ENCODE peak calls at places on chromosomes 4 and X, in four cellular contexts. J, O, K and S are unnamed samples.

GRCh38 chr4:107258359-107258758 is 222.2 kb upstream of the DKK2 start:
- DNase-seq in K (peak), J (no peak), O (peak), S (peak)

GRCh38 chr4:98546910-98547544 is 111.4 kb downstream of the TSPAN5 start:
- DNase-seq in J (no peak), O (peak), K (peak), S (no peak)

GRCh38 chrX:131841496-131842410 is 181.3 kb upstream of the STK26 start:
- DNase-seq in O (peak), J (peak), K (peak), S (peak)

GRCh38 chr4:1651609-1652008 is 32.5 kb downstream of the FAM53A start:
- DNase-seq in O (no peak), K (no peak), J (no peak), S (no peak)

GRCh38 chr4:156686120-156686519 is 285.5 kb downstream of the PDGFC start:
- DNase-seq in K (peak), J (no peak), O (peak), S (peak)

GRCh38 chr4:37365888-37366287 is 121.3 kb downstream of the NWD2 start:
- DNase-seq in O (no peak), J (no peak), K (no peak), S (peak)

GRCh38 chrX:2450681-2451080 is 50.1 kb downstream of the DHRSX start:
- DNase-seq in J (no peak), O (no peak), K (no peak), S (no peak)

GRCh38 chr4:78293841-78294301 is 236.7 kb downstream of the FRAS1 start:
- DNase-seq in O (peak), K (peak), J (no peak), S (peak)

GRCh38 chrX:40132751-40133150 is 35.0 kb upstream of the BCOR start:
- DNase-seq in J (peak), O (peak), K (peak), S (peak)

GRCh38 chr4:93469560-93469959 is 359.0 kb upstream of the ATOH1 start:
- DNase-seq in J (no peak), O (no peak), K (no peak), S (no peak)

GRCh38 chrX:71542825-71543224 is 9.9 kb downstream of the OGT start:
- DNase-seq in K (no peak), O (no peak), J (no peak), S (no peak)

GRCh38 chr4:82428969-82429727 is 1.1 kb downstream of the HNRNPDL start:
- DNase-seq in O (peak), K (peak), J (peak), S (peak)

GRCh38 chr4:94849901-94850300 is 92.1 kb downstream of the BMPR1B start:
- DNase-seq in K (no peak), O (no peak), J (no peak), S (no peak)

GRCh38 chr4:75547647-75548387 is 8.0 kb upstream of the ODAPH start:
- DNase-seq in J (peak), K (peak), O (peak), S (peak)

DNA sequence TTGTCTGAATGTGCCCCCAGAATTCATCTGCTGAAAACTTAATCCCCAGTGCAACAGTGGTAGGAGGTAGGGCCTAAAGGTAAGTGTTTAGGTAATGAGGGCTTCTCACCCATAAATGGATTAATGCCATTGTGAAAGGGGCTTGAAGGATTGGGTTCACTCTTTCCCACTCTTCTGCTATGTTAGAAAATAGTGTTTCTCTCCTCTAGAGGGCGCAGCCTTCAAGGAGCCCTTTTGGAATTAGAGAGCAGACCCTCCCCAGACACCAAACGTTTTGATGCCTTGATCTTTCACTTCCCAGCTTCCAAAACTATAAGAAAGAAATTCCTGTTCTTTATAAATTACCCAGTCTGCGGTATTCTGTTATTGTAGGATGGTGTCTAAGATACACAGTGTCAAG is 706.4 kb downstream of the SMARCA1 start:
- DNase-seq in J (no peak), K (peak), O (no peak), S (no peak)
- TF ChIP-seq CTCF in J (peak), K (no peak), O (no peak), S (no peak)

DNA sequence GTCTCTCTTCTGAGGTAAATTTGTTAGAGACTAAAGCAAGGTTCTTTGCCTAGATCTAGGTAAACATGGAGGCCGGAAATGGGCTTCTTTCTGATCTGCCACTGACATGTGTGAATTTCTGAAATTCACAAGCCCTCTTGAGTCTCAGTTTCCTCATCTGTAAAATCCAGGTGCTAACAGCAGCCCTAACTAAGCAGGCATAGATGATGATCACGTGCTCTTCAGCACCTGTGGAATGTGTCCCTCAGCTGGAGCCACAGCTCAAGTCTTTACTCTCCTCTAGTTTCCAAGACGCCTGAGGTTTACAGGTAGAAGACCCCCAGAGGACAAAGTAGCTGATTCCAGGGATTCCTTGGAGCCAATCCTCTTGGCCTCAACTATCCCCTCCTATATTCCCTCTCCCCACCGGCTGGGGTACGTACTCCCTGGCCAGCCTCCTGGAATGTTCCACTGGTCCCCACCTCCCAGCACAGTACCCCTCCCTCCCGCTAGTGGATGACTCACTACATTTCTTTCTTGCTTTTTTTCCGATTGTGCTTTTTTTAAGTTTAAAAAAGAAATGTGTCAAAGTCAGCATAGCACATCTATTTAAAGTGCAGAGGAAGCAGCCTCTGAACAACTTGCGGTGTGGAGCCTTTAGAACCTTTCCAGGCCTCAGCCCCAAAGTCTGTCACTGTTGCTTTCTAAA is 98.5 kb downstream of the PHKA2 start:
- DNase-seq in O (no peak), J (no peak), K (peak), S (no peak)
- H3K4me3 ChIP-seq in O (no peak), J (no peak), K (peak), S (peak)

DNA sequence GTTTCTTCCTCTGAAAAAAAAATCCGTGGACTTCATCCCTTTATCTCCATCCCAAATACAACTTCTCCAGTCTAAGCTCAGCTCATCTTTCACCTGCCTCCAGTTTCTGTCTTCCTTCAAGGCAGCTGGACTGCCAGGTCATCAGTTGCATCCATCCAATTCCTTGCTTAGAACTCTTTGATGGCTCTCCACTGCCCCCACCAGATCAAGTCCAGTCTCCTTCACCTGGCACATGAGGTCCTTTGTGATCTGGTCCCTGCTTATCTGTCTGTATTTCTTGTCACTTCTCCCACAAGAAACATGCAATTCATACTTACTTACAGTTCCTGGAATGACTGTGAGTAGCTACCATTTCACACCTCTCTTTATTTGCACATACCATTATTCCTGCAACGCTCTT is 33.8 kb downstream of the OTUD6A start:
- DNase-seq in K (peak), O (peak), J (no peak), S (peak)
- TF ChIP-seq CTCF in K (peak), O (peak), J (peak), S (peak)

GRCh38 chrX:77901506-77901905 is 2.2 kb downstream of the COX7B start:
- DNase-seq in J (no peak), K (no peak), O (no peak), S (no peak)
- H3K4me3 ChIP-seq in J (no peak), K (no peak), O (no peak), S (no peak)

GRCh38 chr4:8019396-8020365 is 80.0 kb upstream of the AFAP1 start:
- DNase-seq in K (no peak), J (no peak), O (no peak), S (peak)

GRCh38 chr4:8023696-8024033 is 84.0 kb upstream of the AFAP1 start:
- DNase-seq in K (no peak), O (no peak), J (no peak), S (no peak)

GRCh38 chr4:8024073-8024786 is 84.6 kb upstream of the AFAP1 start:
- DNase-seq in K (no peak), J (no peak), O (no peak), S (no peak)

GRCh38 chr4:8022767-8023695 is 83.4 kb upstream of the AFAP1 start:
- DNase-seq in O (no peak), J (no peak), K (no peak), S (no peak)

DNA sequence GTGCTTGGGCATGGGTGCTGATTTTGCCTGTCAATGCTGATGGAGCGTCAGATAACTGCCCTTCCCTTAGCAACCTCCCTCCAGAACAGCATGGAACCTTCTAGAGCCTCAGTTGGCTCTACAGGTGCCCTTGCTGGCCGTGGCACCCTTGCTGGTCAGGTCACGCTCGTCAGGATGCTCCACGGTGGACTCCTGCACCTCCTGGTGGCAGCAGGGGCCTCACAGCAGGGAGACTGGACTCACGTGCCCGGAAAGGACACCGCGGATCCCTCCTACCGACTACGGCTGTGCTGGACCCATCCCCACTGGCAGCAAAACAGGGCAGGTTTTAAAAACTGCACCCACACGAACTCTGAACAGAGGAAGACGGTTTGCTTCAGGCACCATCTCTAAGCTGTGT is 82.1 kb upstream of the AFAP1 start:
- DNase-seq in J (no peak), K (no peak), O (no peak), S (no peak)
- TF ChIP-seq CTCF in J (no peak), K (peak), O (no peak), S (peak)

DNA sequence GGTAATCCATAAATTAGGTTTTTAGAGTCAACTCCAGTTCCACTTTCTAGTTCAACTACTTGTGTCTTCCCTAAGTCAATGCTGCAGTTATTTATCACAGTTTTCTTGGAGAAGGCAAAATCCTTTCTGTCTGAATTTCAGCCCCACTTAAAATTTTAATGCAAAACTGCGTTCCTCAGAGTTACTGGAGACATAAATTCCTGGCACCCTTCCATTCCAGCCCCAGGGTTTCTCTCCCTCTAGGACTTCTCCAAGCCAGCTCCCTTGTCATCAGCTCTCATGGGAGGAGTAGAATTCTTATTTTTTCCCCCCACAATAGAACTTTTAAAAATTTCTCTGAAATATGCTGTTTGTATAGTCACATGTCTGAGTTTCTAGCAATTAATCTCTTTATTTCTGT is 50.6 kb upstream of the PHOX2B start:
- DNase-seq in K (no peak), O (no peak), J (no peak), S (no peak)
- H3K4me3 ChIP-seq in K (no peak), O (no peak), J (no peak), S (no peak)

GRCh38 chr4:80072607-80073361 is at the start of gene ANTXR2:
- DNase-seq in J (peak), K (peak), O (peak), S (peak)
- TF ChIP-seq CTCF in J (no peak), K (no peak), O (no peak), S (no peak)

GRCh38 chr4:184860018-184860530 is 34.3 kb upstream of the ACSL1 start:
- DNase-seq in J (no peak), K (no peak), O (no peak), S (no peak)
- H3K4me3 ChIP-seq in J (no peak), K (no peak), O (no peak), S (no peak)